ENCODE peak calls at places on chromosome 1, in seven cellular contexts. E, B, V, F, N, S and R are unnamed samples.

GRCh38 chr1:202016022-202016624 is 5.7 kb downstream of the ELF3 start:
- DNase-seq in V (no peak), B (no peak), F (no peak), E (no peak), N (no peak), S (no peak), R (no peak)

GRCh38 chr1:184017226-184017787 is 20.2 kb downstream of the COLGALT2 start:
- DNase-seq in S (no peak), B (no peak), F (no peak), N (no peak), E (no peak), V (no peak), R (no peak)

GRCh38 chr1:72230746-72231145 is 51.6 kb downstream of the NEGR1 start:
- DNase-seq in B (no peak), V (no peak), S (no peak), E (no peak), F (no peak), N (no peak), R (no peak)

GRCh38 chr1:1423245-1423597 is 2.1 kb upstream of the ANKRD65 start:
- DNase-seq in F (no peak), E (no peak), V (peak; percentile 45), N (no peak), B (no peak), S (no peak), R (no peak)

GRCh38 chr1:198880818-198881597 is 242.2 kb downstream of the PTPRC start:
- DNase-seq in E (no peak), B (no peak), S (no peak), V (no peak), N (peak; percentile 9), F (no peak), R (no peak)

GRCh38 chr1:222928212-222928611 is 113.4 kb downstream of the DISP1 start:
- DNase-seq in N (no peak), F (no peak), V (peak; percentile 55), S (no peak), B (no peak), E (peak; percentile 68), R (no peak)

GRCh38 chr1:37478451-37478871 is 4.1 kb downstream of the ZC3H12A start:
- DNase-seq in F (no peak), B (no peak), V (no peak), S (no peak), E (no peak), N (no peak), R (no peak)

GRCh38 chr1:16138772-16139221 is 17.1 kb downstream of the EPHA2 start:
- DNase-seq in B (no peak), F (no peak), E (no peak), S (no peak), V (no peak), N (no peak), R (no peak)

GRCh38 chr1:241998412-241998921 is 431 bp downstream of the MAP1LC3C start:
- DNase-seq in F (peak; percentile 44), V (peak; percentile 85), B (peak; percentile 74), S (no peak), N (peak; percentile 82), E (peak; percentile 74), R (peak; percentile 44)

GRCh38 chr1:94863919-94864318 is 43.8 kb downstream of the SLC44A3 start:
- DNase-seq in B (peak; percentile 63), S (no peak), V (no peak), F (no peak), N (peak; percentile 62), E (no peak), R (no peak)

GRCh38 chr1:18448889-18449288 is 31.8 kb upstream of the KLHDC7A start:
- DNase-seq in F (no peak), S (no peak), E (no peak), N (no peak), V (no peak), B (no peak), R (no peak)

GRCh38 chr1:67802565-67802964 is 30.7 kb downstream of the GNG12 start:
- DNase-seq in N (no peak), E (no peak), F (no peak), V (no peak), B (no peak), S (no peak), R (no peak)

GRCh38 chr1:203490607-203491006 is 3.3 kb upstream of the OPTC start:
- DNase-seq in E (no peak), N (no peak), B (no peak), V (no peak), F (no peak), S (no peak), R (no peak)

GRCh38 chr1:233256191-233256590 is 39.3 kb downstream of the PCNX2 start:
- DNase-seq in S (no peak), F (no peak), E (no peak), V (no peak), N (no peak), B (no peak), R (no peak)
- TF ChIP-seq POLR2A in S (no peak), F (no peak), E (no peak), V (no peak), N (no peak), B (no peak), R (no peak)

GRCh38 chr1:113253979-113254378 is 136.3 kb upstream of the MAGI3 start:
- DNase-seq in E (no peak), F (no peak), B (no peak), N (no peak), S (no peak), V (no peak), R (no peak)

GRCh38 chr1:113253187-113253966 is 136.9 kb upstream of the MAGI3 start:
- DNase-seq in V (no peak), B (no peak), N (no peak), S (no peak), E (no peak), F (no peak), R (no peak)

GRCh38 chr1:113256348-113256729 is 134.0 kb upstream of the MAGI3 start:
- DNase-seq in S (no peak), N (no peak), F (no peak), V (no peak), B (no peak), E (no peak), R (no peak)

GRCh38 chr1:113255038-113255727 is 135.1 kb upstream of the MAGI3 start:
- DNase-seq in B (no peak), F (no peak), S (no peak), N (no peak), E (no peak), V (no peak), R (no peak)

DNA sequence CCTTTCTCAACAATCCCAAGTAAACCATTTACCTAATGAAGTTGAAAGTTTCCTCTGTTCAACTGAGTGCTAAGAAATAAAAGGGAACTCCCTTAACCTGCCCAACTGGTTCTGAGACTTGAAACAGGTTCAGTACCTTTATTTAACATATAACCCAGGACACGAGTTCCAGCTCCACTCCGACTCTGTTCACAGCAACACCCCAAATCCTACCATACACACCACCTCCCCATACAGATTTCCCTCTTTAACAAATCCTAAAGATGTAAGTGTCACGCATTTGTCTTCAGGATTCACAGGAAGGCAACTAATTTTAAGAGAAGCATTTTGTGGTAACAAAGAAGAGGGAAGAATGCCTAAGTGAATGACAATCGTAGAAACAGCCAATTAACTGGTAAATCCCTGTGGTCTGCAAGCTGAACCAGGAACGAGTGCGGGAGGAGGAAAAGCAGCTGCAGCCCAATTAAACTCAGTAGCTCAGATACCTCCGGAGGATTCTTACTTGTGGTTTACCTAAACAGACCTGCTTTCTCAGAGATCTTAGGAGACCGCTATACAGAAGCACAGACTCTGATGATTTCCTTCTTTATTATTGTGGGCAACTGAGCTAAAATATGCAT is 134.5 kb upstream of the MAGI3 start:
- DNase-seq in V (no peak), B (no peak), F (no peak), E (no peak), N (no peak), S (no peak), R (no peak)
- TF ChIP-seq POLR2A in V (no peak), B (no peak), F (no peak), E (no peak), N (no peak), S (no peak), R (no peak)

GRCh38 chr1:115668579-115668978 is 26.8 kb downstream of the VANGL1 start:
- DNase-seq in F (no peak), B (no peak), E (no peak), S (no peak), N (no peak), V (no peak), R (no peak)

GRCh38 chr1:115666206-115666605 is 24.4 kb downstream of the VANGL1 start:
- DNase-seq in E (no peak), F (no peak), V (no peak), S (no peak), B (no peak), N (no peak), R (no peak)

GRCh38 chr1:115666702-115667101 is 24.9 kb downstream of the VANGL1 start:
- DNase-seq in N (no peak), V (no peak), B (no peak), E (peak; percentile 73), S (no peak), F (no peak), R (no peak)

GRCh38 chr1:115665746-115666145 is 24.0 kb downstream of the VANGL1 start:
- DNase-seq in E (no peak), B (no peak), F (no peak), S (no peak), V (no peak), N (no peak), R (no peak)

DNA sequence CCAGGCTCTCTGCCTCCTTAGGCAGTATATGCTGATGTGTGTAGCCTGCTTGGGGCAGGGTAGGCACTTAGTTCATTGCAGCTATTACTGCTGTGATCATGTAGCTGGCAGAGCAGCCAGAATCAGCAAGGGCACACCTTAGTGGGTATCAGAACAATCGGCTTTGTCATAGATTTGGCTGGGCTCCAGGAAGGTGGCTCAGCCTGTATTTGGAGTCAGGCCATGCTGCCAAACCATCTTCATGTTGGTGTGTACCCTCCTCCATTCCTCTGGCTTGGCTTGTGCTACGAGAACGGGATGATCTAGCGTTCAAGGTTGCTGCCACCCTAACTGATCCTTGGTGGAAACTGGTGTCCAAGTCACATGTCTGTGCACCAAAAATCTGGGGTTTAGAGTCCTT is 23.5 kb downstream of the VANGL1 start:
- DNase-seq in F (no peak), N (no peak), V (no peak), S (no peak), E (no peak), B (no peak), R (no peak)
- TF ChIP-seq POLR2A in F (no peak), N (no peak), V (no peak), S (no peak), E (no peak), B (no peak), R (no peak)

DNA sequence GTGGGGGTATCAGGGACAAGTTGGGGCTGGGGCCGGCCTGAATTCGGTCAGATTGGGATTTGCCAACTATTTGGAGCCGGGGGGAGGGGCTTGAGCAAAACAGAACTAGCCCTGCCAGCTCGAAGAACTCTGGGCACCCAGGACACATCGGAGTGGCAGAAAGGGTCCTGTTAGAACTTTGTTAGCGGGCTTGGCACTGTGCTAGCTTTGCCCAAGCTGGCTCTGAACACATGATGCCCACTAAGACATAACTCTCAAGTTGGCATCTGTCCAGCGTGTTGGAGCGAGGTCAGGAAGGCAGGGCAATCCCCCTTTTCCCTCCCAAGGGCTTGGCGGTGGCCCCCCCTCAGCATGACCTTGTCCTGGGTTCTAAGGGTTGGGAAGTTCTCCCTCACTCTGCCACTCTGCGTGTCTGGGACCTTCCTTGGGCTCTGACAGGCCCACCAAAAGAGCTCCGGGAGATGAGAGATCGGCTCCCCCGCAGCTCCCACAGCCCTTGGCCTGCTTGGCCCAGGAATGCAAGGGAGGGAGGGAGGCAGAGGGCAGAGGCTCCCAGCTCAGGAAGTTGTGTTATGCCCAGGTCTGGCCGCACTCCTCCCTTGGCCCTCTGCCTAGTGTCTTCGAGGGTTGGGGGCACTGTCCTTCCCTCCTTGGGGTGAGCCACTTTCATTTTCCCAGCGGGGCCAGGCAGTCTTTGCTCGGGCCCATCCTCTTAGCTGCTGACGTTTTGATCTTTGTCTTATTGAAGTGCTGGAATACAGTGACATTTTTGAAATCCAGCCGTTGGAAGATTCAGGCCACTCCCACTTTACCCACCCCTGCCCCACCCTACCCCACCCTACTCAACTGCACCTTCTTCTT is 1.2 kb downstream of the LMNA start:
- DNase-seq in F (no peak), S (no peak), E (peak; percentile 72), V (no peak), N (no peak), B (peak; percentile 65), R (no peak)
- TF ChIP-seq POLR2A in F (peak; percentile 77), S (no peak), E (no peak), V (no peak), N (no peak), B (peak; percentile 37), R (no peak)